ENCODE peak calls at places on chromosomes 5 and 9, in seven cellular contexts. One of them, this sample, is unnamed.
A peak's percentile ranks its signal among the peaks of the same experiment; 100 is the strongest.

GRCh38 chr9:2576631-2577030 is 45.0 kb upstream of the VLDLR start:
- DNase-seq in fibroblast of lung: peak; percentile 30
- DNase-seq in uterus: no peak
- DNase-seq in lower lobe of right lung: no peak
- DNase-seq in DND-41: no peak
- DNase-seq in HepG2: no peak
- DNase-seq in sigmoid colon: no peak
- DNase-seq in this sample: no peak

GRCh38 chr5:9831823-9832222 is 201.7 kb upstream of the TAS2R1 start:
- DNase-seq in fibroblast of lung: peak; percentile 41
- DNase-seq in uterus: no peak
- DNase-seq in lower lobe of right lung: no peak
- DNase-seq in DND-41: no peak
- DNase-seq in HepG2: no peak
- DNase-seq in sigmoid colon: no peak
- DNase-seq in this sample: no peak

GRCh38 chr9:126400571-126400970 is 73.9 kb downstream of the MVB12B start:
- DNase-seq in fibroblast of lung: no peak
- DNase-seq in uterus: no peak
- DNase-seq in lower lobe of right lung: no peak
- DNase-seq in DND-41: no peak
- DNase-seq in HepG2: no peak
- DNase-seq in sigmoid colon: no peak
- DNase-seq in this sample: no peak

GRCh38 chr5:171453056-171453725 is 33.7 kb downstream of the FGF18 start:
- DNase-seq in fibroblast of lung: no peak
- DNase-seq in uterus: no peak
- DNase-seq in lower lobe of right lung: no peak
- DNase-seq in DND-41: no peak
- DNase-seq in HepG2: no peak
- DNase-seq in sigmoid colon: no peak
- DNase-seq in this sample: no peak

GRCh38 chr5:103393131-103393754 is 134.7 kb downstream of the MACIR start:
- DNase-seq in fibroblast of lung: peak; percentile 8
- DNase-seq in uterus: no peak
- DNase-seq in lower lobe of right lung: no peak
- DNase-seq in DND-41: peak; percentile 69
- DNase-seq in HepG2: no peak
- DNase-seq in sigmoid colon: peak; percentile 63
- DNase-seq in this sample: no peak

GRCh38 chr9:104748359-104749031 is 1.0 kb downstream of the NIPSNAP3A start:
- DNase-seq in fibroblast of lung: peak; percentile 42
- DNase-seq in uterus: no peak
- DNase-seq in lower lobe of right lung: no peak
- DNase-seq in DND-41: no peak
- DNase-seq in HepG2: peak; percentile 10
- DNase-seq in sigmoid colon: no peak
- DNase-seq in this sample: no peak

GRCh38 chr5:88984040-88984439 is 101.1 kb upstream of the MEF2C start:
- DNase-seq in fibroblast of lung: no peak
- DNase-seq in uterus: no peak
- DNase-seq in lower lobe of right lung: no peak
- DNase-seq in DND-41: no peak
- DNase-seq in HepG2: peak; percentile 45
- DNase-seq in sigmoid colon: no peak
- DNase-seq in this sample: no peak

GRCh38 chr5:74179183-74179582 is 461.3 kb downstream of the ENC1 start:
- DNase-seq in fibroblast of lung: peak; percentile 92
- DNase-seq in uterus: no peak
- DNase-seq in lower lobe of right lung: no peak
- DNase-seq in DND-41: no peak
- DNase-seq in HepG2: no peak
- DNase-seq in sigmoid colon: no peak
- DNase-seq in this sample: no peak

GRCh38 chr9:109934499-109935214 is 154.7 kb downstream of the PALM2AKAP2 start:
- DNase-seq in fibroblast of lung: peak; percentile 65
- DNase-seq in uterus: no peak
- DNase-seq in lower lobe of right lung: no peak
- DNase-seq in DND-41: no peak
- DNase-seq in HepG2: no peak
- DNase-seq in sigmoid colon: no peak
- DNase-seq in this sample: peak; percentile 31

GRCh38 chr9:93301911-93302525 is 118.1 kb downstream of the WNK2 start:
- DNase-seq in fibroblast of lung: no peak
- DNase-seq in uterus: peak; percentile 8
- DNase-seq in lower lobe of right lung: peak; percentile 37
- DNase-seq in DND-41: no peak
- DNase-seq in HepG2: no peak
- DNase-seq in sigmoid colon: peak; percentile 60
- DNase-seq in this sample: no peak

GRCh38 chr5:17398439-17398838 is 99.6 kb upstream of the TAF11L2 start:
- DNase-seq in fibroblast of lung: peak; percentile 86
- DNase-seq in uterus: no peak
- DNase-seq in lower lobe of right lung: no peak
- DNase-seq in DND-41: no peak
- DNase-seq in HepG2: no peak
- DNase-seq in sigmoid colon: no peak
- DNase-seq in this sample: no peak

GRCh38 chr9:71073494-71073893 is 47.9 kb downstream of the TRPM3 start:
- DNase-seq in fibroblast of lung: no peak
- DNase-seq in uterus: no peak
- DNase-seq in lower lobe of right lung: no peak
- DNase-seq in DND-41: no peak
- DNase-seq in HepG2: no peak
- DNase-seq in sigmoid colon: no peak
- DNase-seq in this sample: no peak

GRCh38 chr9:19666575-19666974 is 122.3 kb downstream of the SLC24A2 start:
- DNase-seq in fibroblast of lung: no peak
- DNase-seq in uterus: no peak
- DNase-seq in lower lobe of right lung: no peak
- DNase-seq in DND-41: no peak
- DNase-seq in HepG2: no peak
- DNase-seq in sigmoid colon: no peak
- DNase-seq in this sample: no peak
- H3K4me1 ChIP-seq in fibroblast of lung: no peaks in the 10 kb centered on the region
- H3K4me1 ChIP-seq in uterus: no peaks in the 10 kb centered on the region
- H3K4me1 ChIP-seq in lower lobe of right lung: no peaks in the 10 kb centered on the region
- H3K4me1 ChIP-seq in DND-41: no peaks in the 10 kb centered on the region
- H3K4me1 ChIP-seq in HepG2: no peaks in the 10 kb centered on the region
- H3K4me1 ChIP-seq in sigmoid colon: no peaks in the 10 kb centered on the region
- H3K4me1 ChIP-seq in this sample: no peaks in the 10 kb centered on the region

GRCh38 chr5:140340605-140341004 is 5.8 kb downstream of the HBEGF start:
- DNase-seq in fibroblast of lung: no peak
- DNase-seq in uterus: no peak
- DNase-seq in lower lobe of right lung: no peak
- DNase-seq in DND-41: no peak
- DNase-seq in HepG2: no peak
- DNase-seq in sigmoid colon: no peak
- DNase-seq in this sample: no peak
- H3K4me1 ChIP-seq in fibroblast of lung: peaks cover 23% of the 10 kb centered on the region
- H3K4me1 ChIP-seq in uterus: peaks cover 7% of the 10 kb centered on the region
- H3K4me1 ChIP-seq in lower lobe of right lung: peaks cover 92% of the 10 kb centered on the region
- H3K4me1 ChIP-seq in DND-41: peaks cover 31% of the 10 kb centered on the region
- H3K4me1 ChIP-seq in HepG2: peaks cover 40% of the 10 kb centered on the region
- H3K4me1 ChIP-seq in sigmoid colon: peaks cover 75% of the 10 kb centered on the region
- H3K4me1 ChIP-seq in this sample: peaks cover 17% of the 10 kb centered on the region

GRCh38 chr5:135244620-135245021 is 154.4 kb downstream of the MACROH2A1 start:
- DNase-seq in fibroblast of lung: no peak
- DNase-seq in uterus: no peak
- DNase-seq in lower lobe of right lung: no peak
- DNase-seq in DND-41: no peak
- DNase-seq in HepG2: no peak
- DNase-seq in sigmoid colon: peak; percentile 56
- DNase-seq in this sample: no peak
- H3K4me1 ChIP-seq in fibroblast of lung: peaks cover 47% of the 10 kb centered on the region
- H3K4me1 ChIP-seq in uterus: peaks cover 15% of the 10 kb centered on the region
- H3K4me1 ChIP-seq in lower lobe of right lung: peaks cover 32% of the 10 kb centered on the region
- H3K4me1 ChIP-seq in DND-41: no peaks in the 10 kb centered on the region
- H3K4me1 ChIP-seq in HepG2: peaks cover 48% of the 10 kb centered on the region
- H3K4me1 ChIP-seq in sigmoid colon: peaks cover 79% of the 10 kb centered on the region
- H3K4me1 ChIP-seq in this sample: no peaks in the 10 kb centered on the region

GRCh38 chr5:172854958-172855357 is 20.9 kb downstream of the ERGIC1 start:
- DNase-seq in fibroblast of lung: no peak
- DNase-seq in uterus: peak; percentile 15
- DNase-seq in lower lobe of right lung: no peak
- DNase-seq in DND-41: no peak
- DNase-seq in HepG2: no peak
- DNase-seq in sigmoid colon: no peak
- DNase-seq in this sample: no peak
- H3K4me1 ChIP-seq in fibroblast of lung: peaks cover 49% of the 10 kb centered on the region
- H3K4me1 ChIP-seq in uterus: peaks cover 33% of the 10 kb centered on the region
- H3K4me1 ChIP-seq in lower lobe of right lung: peaks cover 85% of the 10 kb centered on the region
- H3K4me1 ChIP-seq in DND-41: peaks cover 4% of the 10 kb centered on the region
- H3K4me1 ChIP-seq in HepG2: peaks cover 96% of the 10 kb centered on the region
- H3K4me1 ChIP-seq in sigmoid colon: peaks cover 63% of the 10 kb centered on the region
- H3K4me1 ChIP-seq in this sample: no peaks in the 10 kb centered on the region

DNA sequence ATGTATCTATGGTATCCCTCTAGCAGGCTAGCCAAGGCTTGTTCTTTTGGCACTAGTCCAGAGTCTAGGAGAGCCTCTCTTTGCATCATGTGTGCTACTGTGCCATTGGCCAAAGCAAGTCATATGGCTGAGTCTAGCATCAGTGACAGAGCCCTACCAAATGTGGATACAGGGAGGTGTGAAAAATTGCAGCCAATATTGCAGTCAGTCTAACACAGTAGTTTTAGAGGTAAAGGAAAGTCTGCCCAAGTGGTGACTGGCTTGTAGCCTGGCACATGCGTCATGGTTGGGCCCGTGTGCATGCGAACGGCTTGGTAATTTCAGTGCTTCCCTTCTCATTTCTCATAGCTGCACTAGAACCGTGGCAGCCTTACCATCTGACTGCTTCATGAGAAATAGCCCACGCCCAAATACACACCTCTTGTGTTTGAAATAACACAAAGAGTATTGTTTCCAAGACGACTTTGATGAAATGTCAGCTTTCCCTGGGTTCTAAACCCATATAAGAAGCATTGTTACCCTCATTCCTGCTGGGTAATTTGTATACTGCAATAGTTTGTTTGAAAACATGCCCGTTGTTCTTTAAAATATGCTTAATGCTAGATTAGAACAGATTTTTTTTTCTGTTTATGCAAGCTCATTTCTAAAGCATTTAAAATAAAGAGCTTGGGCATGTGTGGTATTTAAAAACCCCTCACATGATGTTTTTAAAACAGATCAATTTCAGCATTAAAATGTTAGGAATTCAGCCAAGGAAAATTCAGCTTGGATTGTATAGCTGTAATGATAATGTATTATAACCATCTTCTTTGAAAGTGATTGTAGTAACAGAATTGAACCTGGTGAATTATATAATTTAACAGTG is 113.2 kb downstream of the TLE4 start:
- DNase-seq in fibroblast of lung: peak; percentile 11
- DNase-seq in uterus: no peak
- DNase-seq in lower lobe of right lung: no peak
- DNase-seq in DND-41: no peak
- DNase-seq in HepG2: no peak
- DNase-seq in sigmoid colon: no peak
- DNase-seq in this sample: no peak
- H3K4me1 ChIP-seq in fibroblast of lung: peaks cover 12% of the 10 kb centered on the region
- H3K4me1 ChIP-seq in uterus: no peaks in the 10 kb centered on the region
- H3K4me1 ChIP-seq in lower lobe of right lung: no peaks in the 10 kb centered on the region
- H3K4me1 ChIP-seq in DND-41: peaks cover 17% of the 10 kb centered on the region
- H3K4me1 ChIP-seq in HepG2: no peaks in the 10 kb centered on the region
- H3K4me1 ChIP-seq in sigmoid colon: peaks cover 34% of the 10 kb centered on the region
- H3K4me1 ChIP-seq in this sample: no peaks in the 10 kb centered on the region